ENCODE peak calls at places on chromosomes 7 and 10, in six cellular contexts. One of them, this sample, is unnamed.
A peak's percentile ranks its signal among the peaks of the same experiment; 100 is the strongest.

GRCh38 chr7:44463169-44463808 is 27.2 kb downstream of the NUDCD3 start:
- DNase-seq in WTC11: no peak
- DNase-seq in cardiac fibroblast: peak; percentile 46
- DNase-seq in ovary: no peak
- DNase-seq in right atrium auricular region: no peak
- DNase-seq in GM20000: no peak
- DNase-seq in this sample: no peak

GRCh38 chr10:113111900-113112853 is 162.1 kb downstream of the TCF7L2 start:
- DNase-seq in WTC11: no peak
- DNase-seq in cardiac fibroblast: peak; percentile 83
- DNase-seq in ovary: no peak
- DNase-seq in right atrium auricular region: no peak
- DNase-seq in GM20000: no peak
- DNase-seq in this sample: no peak

GRCh38 chr7:102988631-102989030 is 75.8 kb downstream of the LRRC17 start:
- DNase-seq in WTC11: no peak
- DNase-seq in cardiac fibroblast: no peak
- DNase-seq in ovary: no peak
- DNase-seq in right atrium auricular region: no peak
- DNase-seq in GM20000: no peak
- DNase-seq in this sample: no peak

GRCh38 chr7:105664816-105665525 is 83.7 kb upstream of the EFCAB10 start:
- DNase-seq in WTC11: peak; percentile 56
- DNase-seq in cardiac fibroblast: no peak
- DNase-seq in ovary: no peak
- DNase-seq in right atrium auricular region: no peak
- DNase-seq in GM20000: no peak
- DNase-seq in this sample: no peak

GRCh38 chr7:5429857-5430611 is 6.4 kb upstream of the TNRC18 start:
- DNase-seq in WTC11: no peak
- DNase-seq in cardiac fibroblast: peak; percentile 64
- DNase-seq in ovary: peak; percentile 58
- DNase-seq in right atrium auricular region: no peak
- DNase-seq in GM20000: peak; percentile 50
- DNase-seq in this sample: no peak

GRCh38 chr7:24401628-24402593 is 117.9 kb downstream of the NPY start:
- DNase-seq in WTC11: no peak
- DNase-seq in cardiac fibroblast: peak; percentile 50
- DNase-seq in ovary: no peak
- DNase-seq in right atrium auricular region: no peak
- DNase-seq in GM20000: peak; percentile 36
- DNase-seq in this sample: peak; percentile 33

GRCh38 chr10:15558136-15558535 is 161.6 kb downstream of the ITGA8 start:
- DNase-seq in WTC11: no peak
- DNase-seq in cardiac fibroblast: peak; percentile 69
- DNase-seq in ovary: no peak
- DNase-seq in right atrium auricular region: no peak
- DNase-seq in GM20000: no peak
- DNase-seq in this sample: no peak

GRCh38 chr10:31484407-31485135 is 165.6 kb downstream of the ZEB1 start:
- DNase-seq in WTC11: no peak
- DNase-seq in cardiac fibroblast: peak; percentile 46
- DNase-seq in ovary: no peak
- DNase-seq in right atrium auricular region: no peak
- DNase-seq in GM20000: no peak
- DNase-seq in this sample: no peak

GRCh38 chr7:125127304-125127703 is 197.7 kb upstream of the POT1 start:
- DNase-seq in WTC11: no peak
- DNase-seq in cardiac fibroblast: no peak
- DNase-seq in ovary: no peak
- DNase-seq in right atrium auricular region: no peak
- DNase-seq in GM20000: no peak
- DNase-seq in this sample: no peak

GRCh38 chr7:82164813-82165212 is 278.8 kb downstream of the CACNA2D1 start:
- DNase-seq in WTC11: no peak
- DNase-seq in cardiac fibroblast: peak; percentile 82
- DNase-seq in ovary: no peak
- DNase-seq in right atrium auricular region: no peak
- DNase-seq in GM20000: no peak
- DNase-seq in this sample: no peak

GRCh38 chr7:11170863-11171568 is 197.3 kb downstream of the PHF14 start:
- DNase-seq in WTC11: no peak
- DNase-seq in cardiac fibroblast: no peak
- DNase-seq in ovary: no peak
- DNase-seq in right atrium auricular region: no peak
- DNase-seq in GM20000: no peak
- DNase-seq in this sample: no peak

GRCh38 chr7:51292596-51292995 is 24.0 kb downstream of the COBL start:
- DNase-seq in WTC11: no peak
- DNase-seq in cardiac fibroblast: no peak
- DNase-seq in ovary: no peak
- DNase-seq in right atrium auricular region: peak; percentile 44
- DNase-seq in GM20000: no peak
- DNase-seq in this sample: no peak
- TF ChIP-seq CTCF in WTC11: no peak
- TF ChIP-seq CTCF in cardiac fibroblast: no peak
- TF ChIP-seq CTCF in ovary: no peak
- TF ChIP-seq CTCF in right atrium auricular region: no peak
- TF ChIP-seq CTCF in GM20000: no peak
- TF ChIP-seq CTCF in this sample: no peak

DNA sequence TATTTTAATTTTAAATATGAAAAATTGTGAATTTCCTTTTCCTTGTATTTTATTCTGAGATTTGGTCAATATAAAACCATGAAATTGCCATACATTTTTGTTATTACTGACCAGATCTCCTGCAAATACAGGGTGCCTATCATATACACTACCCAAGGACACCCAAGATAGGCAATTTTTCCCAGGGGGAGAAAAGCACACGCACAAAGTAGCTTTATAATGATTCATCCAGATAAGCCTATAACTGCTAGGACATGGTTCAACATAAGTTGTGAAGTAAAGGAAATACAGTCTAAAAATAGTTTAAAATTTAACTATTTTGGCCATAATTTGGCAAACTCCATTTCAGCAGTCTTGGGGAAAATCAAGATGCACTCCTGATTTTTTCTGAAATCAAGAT is 4.8 kb downstream of the RUFY2 start:
- DNase-seq in WTC11: no peak
- DNase-seq in cardiac fibroblast: peak; percentile 57
- DNase-seq in ovary: no peak
- DNase-seq in right atrium auricular region: no peak
- DNase-seq in GM20000: no peak
- DNase-seq in this sample: no peak
- TF ChIP-seq CTCF in WTC11: no peak
- TF ChIP-seq CTCF in cardiac fibroblast: no peak
- TF ChIP-seq CTCF in ovary: no peak
- TF ChIP-seq CTCF in right atrium auricular region: no peak
- TF ChIP-seq CTCF in GM20000: no peak
- TF ChIP-seq CTCF in this sample: no peak

GRCh38 chr10:1774796-1775195 is 37.5 kb upstream of the ADARB2 start:
- DNase-seq in WTC11: peak; percentile 35
- DNase-seq in cardiac fibroblast: no peak
- DNase-seq in ovary: no peak
- DNase-seq in right atrium auricular region: no peak
- DNase-seq in GM20000: no peak
- DNase-seq in this sample: no peak
- TF ChIP-seq CTCF in WTC11: no peak
- TF ChIP-seq CTCF in cardiac fibroblast: no peak
- TF ChIP-seq CTCF in ovary: no peak
- TF ChIP-seq CTCF in right atrium auricular region: no peak
- TF ChIP-seq CTCF in GM20000: no peak
- TF ChIP-seq CTCF in this sample: no peak

GRCh38 chr7:73557108-73557396 is 438 bp downstream of the BCL7B start:
- DNase-seq in WTC11: peak; percentile 93
- DNase-seq in cardiac fibroblast: peak; percentile 97
- DNase-seq in ovary: peak; percentile 91
- DNase-seq in right atrium auricular region: peak; percentile 96
- DNase-seq in GM20000: peak; percentile 99
- DNase-seq in this sample: peak; percentile 98
- TF ChIP-seq CTCF in WTC11: no peak
- TF ChIP-seq CTCF in cardiac fibroblast: no peak
- TF ChIP-seq CTCF in ovary: no peak
- TF ChIP-seq CTCF in right atrium auricular region: no peak
- TF ChIP-seq CTCF in GM20000: no peak
- TF ChIP-seq CTCF in this sample: no peak

GRCh38 chr7:27727058-27727457 is 12.9 kb upstream of the TAX1BP1 start:
- DNase-seq in WTC11: no peak
- DNase-seq in cardiac fibroblast: no peak
- DNase-seq in ovary: no peak
- DNase-seq in right atrium auricular region: no peak
- DNase-seq in GM20000: no peak
- DNase-seq in this sample: no peak

DNA sequence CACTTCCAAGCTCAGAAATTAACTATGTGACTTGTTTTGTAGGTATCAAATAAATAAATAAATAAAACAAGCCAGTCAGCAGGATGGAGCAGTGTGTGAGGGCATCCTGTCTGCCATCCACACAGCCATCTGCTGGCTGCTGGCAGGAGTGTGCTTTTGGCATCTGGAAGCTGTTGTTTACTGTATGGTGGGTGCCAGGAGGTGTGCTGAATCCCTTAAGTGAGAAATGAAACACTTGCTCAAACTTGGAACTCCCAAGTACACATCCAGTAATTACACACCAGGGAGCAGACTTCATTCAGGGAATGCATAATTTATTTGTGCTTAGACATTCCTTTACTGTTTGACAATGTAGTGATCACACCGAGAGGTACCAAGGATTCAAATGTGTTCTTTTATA is 16.9 kb upstream of the TAX1BP1 start:
- DNase-seq in WTC11: no peak
- DNase-seq in cardiac fibroblast: peak; percentile 55
- DNase-seq in ovary: no peak
- DNase-seq in right atrium auricular region: no peak
- DNase-seq in GM20000: no peak
- DNase-seq in this sample: no peak
- TF ChIP-seq CTCF in WTC11: no peak
- TF ChIP-seq CTCF in cardiac fibroblast: peak; percentile 22
- TF ChIP-seq CTCF in ovary: no peak
- TF ChIP-seq CTCF in right atrium auricular region: no peak
- TF ChIP-seq CTCF in GM20000: no peak
- TF ChIP-seq CTCF in this sample: no peak

GRCh38 chr7:22296916-22297315 is 60.0 kb downstream of the RAPGEF5 start:
- DNase-seq in WTC11: no peak
- DNase-seq in cardiac fibroblast: no peak
- DNase-seq in ovary: no peak
- DNase-seq in right atrium auricular region: no peak
- DNase-seq in GM20000: no peak
- DNase-seq in this sample: no peak
- TF ChIP-seq CTCF in WTC11: no peak
- TF ChIP-seq CTCF in cardiac fibroblast: peak; percentile 25
- TF ChIP-seq CTCF in ovary: no peak
- TF ChIP-seq CTCF in right atrium auricular region: no peak
- TF ChIP-seq CTCF in GM20000: peak; percentile 1
- TF ChIP-seq CTCF in this sample: peak; percentile 19

GRCh38 chr10:33160151-33160550 is 174.3 kb downstream of the NRP1 start:
- DNase-seq in WTC11: peak; percentile 38
- DNase-seq in cardiac fibroblast: no peak
- DNase-seq in ovary: no peak
- DNase-seq in right atrium auricular region: no peak
- DNase-seq in GM20000: no peak
- DNase-seq in this sample: no peak
- TF ChIP-seq CTCF in WTC11: no peak
- TF ChIP-seq CTCF in cardiac fibroblast: no peak
- TF ChIP-seq CTCF in ovary: no peak
- TF ChIP-seq CTCF in right atrium auricular region: no peak
- TF ChIP-seq CTCF in GM20000: no peak
- TF ChIP-seq CTCF in this sample: no peak

GRCh38 chr7:151829707-151830106 is 47.2 kb downstream of the PRKAG2 start:
- DNase-seq in WTC11: no peak
- DNase-seq in cardiac fibroblast: no peak
- DNase-seq in ovary: no peak
- DNase-seq in right atrium auricular region: no peak
- DNase-seq in GM20000: no peak
- DNase-seq in this sample: no peak
- TF ChIP-seq CTCF in WTC11: no peak
- TF ChIP-seq CTCF in cardiac fibroblast: no peak
- TF ChIP-seq CTCF in ovary: no peak
- TF ChIP-seq CTCF in right atrium auricular region: no peak
- TF ChIP-seq CTCF in GM20000: no peak
- TF ChIP-seq CTCF in this sample: no peak

DNA sequence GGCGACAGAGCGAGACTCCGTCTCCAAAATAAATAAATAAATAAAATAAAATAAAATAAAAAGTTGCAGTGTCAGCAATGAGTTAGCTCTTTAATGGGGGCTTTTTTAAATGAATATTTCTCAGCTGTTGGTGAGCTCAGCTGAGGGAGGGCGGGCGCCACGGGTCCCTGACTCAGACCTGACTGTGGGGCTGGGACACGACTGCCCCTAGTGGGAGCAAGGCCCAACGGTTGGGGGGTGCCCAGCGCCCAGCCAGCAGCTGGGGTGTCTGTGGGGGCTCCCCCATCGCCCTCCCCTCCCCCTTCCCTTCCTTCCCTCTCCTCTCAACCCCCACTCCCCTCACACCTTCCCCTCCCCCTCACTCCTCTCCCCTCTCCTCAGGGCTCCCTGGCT is 46.6 kb downstream of the PWWP2B start:
- DNase-seq in WTC11: no peak
- DNase-seq in cardiac fibroblast: peak; percentile 34
- DNase-seq in ovary: no peak
- DNase-seq in right atrium auricular region: no peak
- DNase-seq in GM20000: peak; percentile 69
- DNase-seq in this sample: peak; percentile 67
- TF ChIP-seq CTCF in WTC11: no peak
- TF ChIP-seq CTCF in cardiac fibroblast: peak; percentile 51
- TF ChIP-seq CTCF in ovary: no peak
- TF ChIP-seq CTCF in right atrium auricular region: no peak
- TF ChIP-seq CTCF in GM20000: peak; percentile 29
- TF ChIP-seq CTCF in this sample: peak; percentile 41